ENCODE peak calls at places on chromosomes 12 and 14, in ten cellular contexts. One of them, this sample, is unnamed.

GRCh38 chr12:93456077-93456476 is 11.2 kb upstream of the MRPL42 start:
- DNase-seq in esophagus muscularis mucosa: no peak
- DNase-seq in Panc1: no peak
- DNase-seq in pancreas: no peak
- DNase-seq in A549: no peak
- DNase-seq in ovary: no peak
- DNase-seq in endodermal cell: no peak
- DNase-seq in A673: no peak
- DNase-seq in cardiac muscle cell: no peak
- DNase-seq in psoas muscle: no peak
- DNase-seq in this sample: no peak

GRCh38 chr12:106769078-106769477 is 5.4 kb upstream of the RIC8B start:
- DNase-seq in esophagus muscularis mucosa: no peak
- DNase-seq in Panc1: no peak
- DNase-seq in pancreas: no peak
- DNase-seq in A549: no peak
- DNase-seq in ovary: no peak
- DNase-seq in endodermal cell: peak
- DNase-seq in A673: no peak
- DNase-seq in cardiac muscle cell: no peak
- DNase-seq in psoas muscle: no peak
- DNase-seq in this sample: no peak

GRCh38 chr12:76568888-76569551 is 9.4 kb upstream of the OSBPL8 start:
- DNase-seq in esophagus muscularis mucosa: no peak
- DNase-seq in Panc1: no peak
- DNase-seq in pancreas: no peak
- DNase-seq in A549: no peak
- DNase-seq in ovary: no peak
- DNase-seq in endodermal cell: no peak
- DNase-seq in A673: no peak
- DNase-seq in cardiac muscle cell: no peak
- DNase-seq in psoas muscle: no peak
- DNase-seq in this sample: no peak

GRCh38 chr14:76918176-76918750 is 92.1 kb downstream of the LRRC74A start:
- DNase-seq in esophagus muscularis mucosa: peak
- DNase-seq in Panc1: no peak
- DNase-seq in pancreas: no peak
- DNase-seq in A549: no peak
- DNase-seq in ovary: peak
- DNase-seq in endodermal cell: peak
- DNase-seq in A673: peak
- DNase-seq in cardiac muscle cell: no peak
- DNase-seq in psoas muscle: peak
- DNase-seq in this sample: peak

GRCh38 chr14:89276424-89276975 is 140.5 kb downstream of the FOXN3 start:
- DNase-seq in esophagus muscularis mucosa: no peak
- DNase-seq in Panc1: no peak
- DNase-seq in pancreas: no peak
- DNase-seq in A549: no peak
- DNase-seq in ovary: no peak
- DNase-seq in endodermal cell: no peak
- DNase-seq in A673: no peak
- DNase-seq in cardiac muscle cell: no peak
- DNase-seq in psoas muscle: no peak
- DNase-seq in this sample: peak

GRCh38 chr12:91339106-91339505 is 156.5 kb upstream of the DCN start:
- DNase-seq in esophagus muscularis mucosa: no peak
- DNase-seq in Panc1: no peak
- DNase-seq in pancreas: no peak
- DNase-seq in A549: no peak
- DNase-seq in ovary: no peak
- DNase-seq in endodermal cell: no peak
- DNase-seq in A673: no peak
- DNase-seq in cardiac muscle cell: no peak
- DNase-seq in psoas muscle: no peak
- DNase-seq in this sample: no peak

GRCh38 chr14:64784006-64784405 is 79.8 kb downstream of the PLEKHG3 start:
- DNase-seq in esophagus muscularis mucosa: no peak
- DNase-seq in Panc1: no peak
- DNase-seq in pancreas: no peak
- DNase-seq in A549: no peak
- DNase-seq in ovary: no peak
- DNase-seq in endodermal cell: no peak
- DNase-seq in A673: no peak
- DNase-seq in cardiac muscle cell: no peak
- DNase-seq in psoas muscle: no peak
- DNase-seq in this sample: no peak

GRCh38 chr12:128047266-128048060 is 219.5 kb upstream of the TMEM132C start:
- DNase-seq in esophagus muscularis mucosa: no peak
- DNase-seq in Panc1: no peak
- DNase-seq in pancreas: no peak
- DNase-seq in A549: no peak
- DNase-seq in ovary: no peak
- DNase-seq in endodermal cell: no peak
- DNase-seq in A673: no peak
- DNase-seq in cardiac muscle cell: peak
- DNase-seq in psoas muscle: no peak
- DNase-seq in this sample: no peak

GRCh38 chr12:2829275-2829674 is 5.6 kb downstream of the NRIP2 start:
- DNase-seq in esophagus muscularis mucosa: no peak
- DNase-seq in Panc1: no peak
- DNase-seq in pancreas: no peak
- DNase-seq in A549: no peak
- DNase-seq in ovary: no peak
- DNase-seq in endodermal cell: no peak
- DNase-seq in A673: no peak
- DNase-seq in cardiac muscle cell: no peak
- DNase-seq in psoas muscle: no peak
- DNase-seq in this sample: no peak

GRCh38 chr12:43776498-43776897 is 17.7 kb downstream of the IRAK4 start:
- DNase-seq in esophagus muscularis mucosa: no peak
- DNase-seq in Panc1: no peak
- DNase-seq in pancreas: no peak
- DNase-seq in A549: peak
- DNase-seq in ovary: no peak
- DNase-seq in endodermal cell: no peak
- DNase-seq in A673: peak
- DNase-seq in cardiac muscle cell: peak
- DNase-seq in psoas muscle: no peak
- DNase-seq in this sample: no peak

GRCh38 chr12:51820721-51821422 is 27.6 kb downstream of the FIGNL2 start:
- DNase-seq in esophagus muscularis mucosa: no peak
- DNase-seq in Panc1: no peak
- DNase-seq in pancreas: peak
- DNase-seq in A549: peak
- DNase-seq in ovary: no peak
- DNase-seq in endodermal cell: peak
- DNase-seq in A673: peak
- DNase-seq in cardiac muscle cell: peak
- DNase-seq in psoas muscle: peak
- DNase-seq in this sample: no peak

GRCh38 chr14:97290977-97291376 is 493.8 kb downstream of the VRK1 start:
- DNase-seq in esophagus muscularis mucosa: no peak
- DNase-seq in Panc1: no peak
- DNase-seq in pancreas: no peak
- DNase-seq in A549: no peak
- DNase-seq in ovary: no peak
- DNase-seq in endodermal cell: no peak
- DNase-seq in A673: no peak
- DNase-seq in cardiac muscle cell: no peak
- DNase-seq in psoas muscle: no peak
- DNase-seq in this sample: no peak

GRCh38 chr14:91171291-91171690 is 57.4 kb downstream of the DGLUCY start:
- DNase-seq in esophagus muscularis mucosa: no peak
- DNase-seq in Panc1: no peak
- DNase-seq in pancreas: no peak
- DNase-seq in A549: no peak
- DNase-seq in ovary: no peak
- DNase-seq in endodermal cell: no peak
- DNase-seq in A673: no peak
- DNase-seq in cardiac muscle cell: peak
- DNase-seq in psoas muscle: peak
- DNase-seq in this sample: no peak

GRCh38 chr12:32139064-32139421 is 32.4 kb downstream of the BICD1 start:
- DNase-seq in esophagus muscularis mucosa: no peak
- DNase-seq in Panc1: no peak
- DNase-seq in pancreas: no peak
- DNase-seq in A549: no peak
- DNase-seq in ovary: no peak
- DNase-seq in endodermal cell: peak
- DNase-seq in A673: peak
- DNase-seq in cardiac muscle cell: peak
- DNase-seq in psoas muscle: no peak
- DNase-seq in this sample: no peak
- H3K4me3 ChIP-seq in esophagus muscularis mucosa: peak
- H3K4me3 ChIP-seq in Panc1: peak
- H3K4me3 ChIP-seq in pancreas: no peak
- H3K4me3 ChIP-seq in A549: no peak
- H3K4me3 ChIP-seq in ovary: peak
- H3K4me3 ChIP-seq in endodermal cell: peak
- H3K4me3 ChIP-seq in A673: peak
- H3K4me3 ChIP-seq in cardiac muscle cell: no peak
- H3K4me3 ChIP-seq in psoas muscle: peak
- H3K4me3 ChIP-seq in this sample: no peak

GRCh38 chr12:104651812-104652211 is 195.1 kb downstream of the CHST11 start:
- DNase-seq in esophagus muscularis mucosa: no peak
- DNase-seq in Panc1: no peak
- DNase-seq in pancreas: no peak
- DNase-seq in A549: no peak
- DNase-seq in ovary: no peak
- DNase-seq in endodermal cell: no peak
- DNase-seq in A673: no peak
- DNase-seq in cardiac muscle cell: no peak
- DNase-seq in psoas muscle: no peak
- DNase-seq in this sample: no peak

GRCh38 chr12:104648746-104649145 is 192.0 kb downstream of the CHST11 start:
- DNase-seq in esophagus muscularis mucosa: no peak
- DNase-seq in Panc1: no peak
- DNase-seq in pancreas: no peak
- DNase-seq in A549: no peak
- DNase-seq in ovary: no peak
- DNase-seq in endodermal cell: no peak
- DNase-seq in A673: no peak
- DNase-seq in cardiac muscle cell: no peak
- DNase-seq in psoas muscle: no peak
- DNase-seq in this sample: no peak

GRCh38 chr12:104650541-104650940 is 193.8 kb downstream of the CHST11 start:
- DNase-seq in esophagus muscularis mucosa: no peak
- DNase-seq in Panc1: no peak
- DNase-seq in pancreas: no peak
- DNase-seq in A549: no peak
- DNase-seq in ovary: no peak
- DNase-seq in endodermal cell: no peak
- DNase-seq in A673: no peak
- DNase-seq in cardiac muscle cell: no peak
- DNase-seq in psoas muscle: no peak
- DNase-seq in this sample: no peak

GRCh38 chr12:104649217-104649834 is 192.6 kb downstream of the CHST11 start:
- DNase-seq in esophagus muscularis mucosa: no peak
- DNase-seq in Panc1: no peak
- DNase-seq in pancreas: no peak
- DNase-seq in A549: no peak
- DNase-seq in ovary: no peak
- DNase-seq in endodermal cell: no peak
- DNase-seq in A673: no peak
- DNase-seq in cardiac muscle cell: no peak
- DNase-seq in psoas muscle: no peak
- DNase-seq in this sample: no peak

DNA sequence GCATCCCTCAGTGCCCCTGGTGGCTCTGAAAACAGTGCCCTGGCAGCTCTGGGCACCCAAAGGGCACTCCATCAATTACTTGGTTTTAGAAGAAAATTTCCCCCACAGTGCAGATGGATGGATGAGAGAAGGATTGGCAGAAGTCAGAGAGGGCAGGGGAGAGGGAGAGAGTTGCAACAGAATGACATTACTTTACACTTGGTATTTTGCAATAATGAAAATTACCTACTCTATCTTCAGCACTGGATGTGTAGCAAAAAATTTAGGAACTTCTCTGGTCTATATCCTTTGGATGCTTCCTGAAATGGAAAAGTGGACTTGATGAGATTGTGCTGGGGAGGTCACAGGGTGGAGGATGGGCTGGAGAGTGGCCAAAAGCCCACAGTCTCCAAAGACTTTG is 193.2 kb downstream of the CHST11 start:
- DNase-seq in esophagus muscularis mucosa: no peak
- DNase-seq in Panc1: no peak
- DNase-seq in pancreas: no peak
- DNase-seq in A549: no peak
- DNase-seq in ovary: no peak
- DNase-seq in endodermal cell: no peak
- DNase-seq in A673: no peak
- DNase-seq in cardiac muscle cell: no peak
- DNase-seq in psoas muscle: no peak
- DNase-seq in this sample: no peak
- H3K27ac ChIP-seq in esophagus muscularis mucosa: no peak
- H3K27ac ChIP-seq in Panc1: no peak
- H3K27ac ChIP-seq in pancreas: no peak
- H3K27ac ChIP-seq in A549: no peak
- H3K27ac ChIP-seq in ovary: no peak
- H3K27ac ChIP-seq in endodermal cell: no peak
- H3K27ac ChIP-seq in A673: no peak
- H3K27ac ChIP-seq in cardiac muscle cell: no peak
- H3K27ac ChIP-seq in psoas muscle: no peak
- H3K27ac ChIP-seq in this sample: no peak

DNA sequence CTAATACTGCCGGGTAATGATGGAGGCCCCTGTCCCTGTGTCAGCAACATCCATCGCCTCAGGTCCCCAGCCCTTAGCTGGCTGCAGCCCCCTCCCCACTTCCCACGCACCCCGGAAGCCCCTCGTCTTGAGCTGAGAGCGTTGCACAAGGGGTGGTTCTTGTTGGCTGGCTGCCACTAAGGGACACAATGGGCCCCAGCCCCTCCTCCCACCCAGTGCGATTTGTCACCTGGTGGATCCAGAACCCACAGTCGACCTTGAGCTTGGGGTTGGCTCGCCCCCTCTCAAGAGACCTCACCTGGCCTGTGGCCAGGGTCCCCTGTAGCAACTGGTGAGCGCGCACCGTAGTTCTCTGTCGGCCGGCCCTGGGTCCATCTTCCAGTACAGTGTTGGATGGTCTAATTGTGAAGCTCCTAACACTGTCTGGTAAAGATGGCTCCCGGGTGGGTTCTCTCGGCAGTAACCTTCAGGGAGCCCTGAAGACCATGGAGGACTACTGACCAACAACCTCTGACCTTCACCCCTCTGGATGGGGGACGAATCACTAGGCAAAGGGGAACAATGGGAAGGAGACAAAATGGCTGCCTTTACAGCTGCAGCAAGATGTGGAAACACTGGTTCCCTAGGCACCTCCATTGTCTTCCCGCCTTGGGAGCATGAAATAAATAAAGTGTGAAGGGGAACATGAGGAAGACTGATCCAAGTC is 6.6 kb downstream of the PHB2 start:
- DNase-seq in esophagus muscularis mucosa: no peak
- DNase-seq in Panc1: no peak
- DNase-seq in pancreas: peak
- DNase-seq in A549: no peak
- DNase-seq in ovary: peak
- DNase-seq in endodermal cell: peak
- DNase-seq in A673: no peak
- DNase-seq in cardiac muscle cell: no peak
- DNase-seq in psoas muscle: peak
- DNase-seq in this sample: no peak
- H3K4me3 ChIP-seq in esophagus muscularis mucosa: peak
- H3K4me3 ChIP-seq in Panc1: no peak
- H3K4me3 ChIP-seq in pancreas: peak
- H3K4me3 ChIP-seq in A549: no peak
- H3K4me3 ChIP-seq in ovary: peak
- H3K4me3 ChIP-seq in endodermal cell: no peak
- H3K4me3 ChIP-seq in A673: no peak
- H3K4me3 ChIP-seq in cardiac muscle cell: no peak
- H3K4me3 ChIP-seq in psoas muscle: no peak
- H3K4me3 ChIP-seq in this sample: no peak

GRCh38 chr14:95130545-95130944 is 26.8 kb downstream of the DICER1 start:
- DNase-seq in esophagus muscularis mucosa: no peak
- DNase-seq in Panc1: no peak
- DNase-seq in pancreas: no peak
- DNase-seq in A549: no peak
- DNase-seq in ovary: no peak
- DNase-seq in endodermal cell: no peak
- DNase-seq in A673: no peak
- DNase-seq in cardiac muscle cell: no peak
- DNase-seq in psoas muscle: no peak
- DNase-seq in this sample: no peak
- H3K27ac ChIP-seq in esophagus muscularis mucosa: no peak
- H3K27ac ChIP-seq in Panc1: no peak
- H3K27ac ChIP-seq in pancreas: no peak
- H3K27ac ChIP-seq in A549: no peak
- H3K27ac ChIP-seq in ovary: no peak
- H3K27ac ChIP-seq in endodermal cell: no peak
- H3K27ac ChIP-seq in A673: no peak
- H3K27ac ChIP-seq in cardiac muscle cell: no peak
- H3K27ac ChIP-seq in psoas muscle: no peak
- H3K27ac ChIP-seq in this sample: no peak